ENCODE peak calls at places on chromosomes 6 and 20, in nine cellular contexts. P, I, D, O, H, N, C, W and E are unnamed samples.

GRCh38 chr6:14476793-14477531 is 359.4 kb downstream of the CD83 start:
- DNase-seq in N (no peak), H (no peak), O (no peak), P (peak; percentile 94), I (no peak), W (no peak), C (no peak), D (peak; percentile 78), E (no peak)

GRCh38 chr6:141307309-141307998 is 825.3 kb upstream of the GJE1 start:
- DNase-seq in P (no peak), C (no peak), I (no peak), H (no peak), N (no peak), W (no peak), D (no peak), O (no peak), E (no peak)

GRCh38 chr6:111957623-111958315 is 84.5 kb upstream of the FYN start:
- DNase-seq in C (peak; percentile 31), O (no peak), P (no peak), H (peak; percentile 56), W (no peak), N (peak; percentile 13), D (no peak), I (no peak), E (no peak)

GRCh38 chr20:433300-433975 is 25.3 kb downstream of the RBCK1 start:
- DNase-seq in W (no peak), P (no peak), D (no peak), H (no peak), N (no peak), I (peak; percentile 86), C (no peak), O (no peak), E (no peak)

GRCh38 chr6:89260832-89261231 is 43.7 kb upstream of the GABRR1 start:
- DNase-seq in D (no peak), H (no peak), N (no peak), I (no peak), W (peak; percentile 28), C (no peak), O (peak; percentile 45), P (no peak), E (peak; percentile 29)

GRCh38 chr6:153625089-153625488 is 414.0 kb upstream of the OPRM1 start:
- DNase-seq in O (no peak), H (no peak), C (no peak), I (no peak), P (no peak), N (no peak), W (no peak), D (no peak), E (no peak)

GRCh38 chr6:21749754-21750153 is 156.2 kb downstream of the SOX4 start:
- DNase-seq in W (peak; percentile 44), N (no peak), O (no peak), H (no peak), D (no peak), P (no peak), I (no peak), C (no peak), E (no peak)

GRCh38 chr20:63738687-63739128 is 868 bp upstream of the SLC2A4RG start:
- DNase-seq in N (no peak), P (peak; percentile 62), O (no peak), D (no peak), I (no peak), W (peak; percentile 78), H (peak; percentile 73), C (no peak), E (no peak)

GRCh38 chr6:150617496-150618460 is 18.1 kb downstream of the PLEKHG1 start:
- DNase-seq in N (no peak), O (no peak), C (no peak), D (no peak), H (no peak), W (no peak), P (no peak), I (no peak), E (peak; percentile 67)

GRCh38 chr6:19753822-19754221 is 83.3 kb upstream of the ID4 start:
- DNase-seq in O (no peak), H (no peak), D (no peak), N (no peak), W (no peak), I (no peak), P (no peak), C (no peak), E (no peak)

GRCh38 chr20:62470003-62470402 is 5.8 kb downstream of the GATA5 start:
- DNase-seq in D (no peak), W (no peak), I (no peak), C (no peak), H (no peak), N (no peak), P (no peak), O (no peak), E (no peak)

GRCh38 chr20:60206259-60206658 is 248.0 kb downstream of the CDH26 start:
- DNase-seq in C (no peak), D (peak; percentile 18), W (peak; percentile 43), O (peak; percentile 68), H (peak; percentile 46), N (peak; percentile 2), P (no peak), I (no peak), E (no peak)

GRCh38 chr6:113526553-113526952 is 330.6 kb upstream of the MARCKS start:
- DNase-seq in O (no peak), N (no peak), P (no peak), W (no peak), D (no peak), I (no peak), C (no peak), H (no peak), E (no peak)

GRCh38 chr20:40718214-40718949 is 29.3 kb upstream of the MAFB start:
- DNase-seq in O (no peak), H (no peak), I (no peak), D (no peak), N (no peak), C (no peak), P (no peak), W (no peak), E (no peak)

GRCh38 chr6:77462359-77463307 is 658 bp downstream of the HTR1B start:
- DNase-seq in O (no peak), P (no peak), D (no peak), N (no peak), W (no peak), H (peak; percentile 54), I (no peak), C (no peak), E (peak; percentile 85)

GRCh38 chr6:44161997-44162338 is 3.3 kb downstream of the CAPN11 start:
- DNase-seq in N (no peak), I (no peak), O (peak; percentile 69), H (no peak), P (peak; percentile 57), W (no peak), C (no peak), D (no peak), E (no peak)

GRCh38 chr20:47687095-47687987 is 97.9 kb downstream of the SULF2 start:
- DNase-seq in O (no peak), N (no peak), W (no peak), C (no peak), P (no peak), H (no peak), I (no peak), D (no peak), E (no peak)

GRCh38 chr20:47689726-47690125 is 95.6 kb downstream of the SULF2 start:
- DNase-seq in I (no peak), P (no peak), O (no peak), C (no peak), W (no peak), H (no peak), N (no peak), D (no peak), E (no peak)

GRCh38 chr20:47694021-47694818 is 91.1 kb downstream of the SULF2 start:
- DNase-seq in N (no peak), C (no peak), W (no peak), P (no peak), O (no peak), H (no peak), D (no peak), I (no peak), E (no peak)

GRCh38 chr20:47688385-47689381 is 96.6 kb downstream of the SULF2 start:
- DNase-seq in P (no peak), I (no peak), D (no peak), H (peak; percentile 54), O (peak; percentile 21), N (no peak), W (no peak), C (no peak), E (no peak)

GRCh38 chr20:47691632-47692031 is 93.6 kb downstream of the SULF2 start:
- DNase-seq in I (no peak), O (peak; percentile 48), N (no peak), W (no peak), C (no peak), H (no peak), P (no peak), D (no peak), E (no peak)
- TF ChIP-seq MAX in I (no peak), O (no peak), N (no peak), W (no peak), C (no peak), H (no peak), P (no peak), D (no peak), E (no peak)

GRCh38 chr20:36856196-36856595 is 19.7 kb upstream of the TLDC2 start:
- DNase-seq in I (no peak), D (no peak), N (no peak), W (no peak), H (no peak), O (no peak), P (no peak), C (no peak), E (peak; percentile 24)
- TF ChIP-seq MAX in I (no peak), D (no peak), N (no peak), W (no peak), H (no peak), O (no peak), P (no peak), C (no peak), E (no peak)

GRCh38 chr6:69343856-69344255 is 453.0 kb downstream of the LMBRD1 start:
- DNase-seq in I (no peak), N (no peak), H (no peak), W (no peak), O (no peak), D (no peak), P (no peak), C (no peak), E (no peak)

GRCh38 chr6:69349776-69350175 is 447.0 kb downstream of the LMBRD1 start:
- DNase-seq in P (no peak), N (no peak), C (no peak), O (peak; percentile 9), H (no peak), I (no peak), W (no peak), D (no peak), E (no peak)
- TF ChIP-seq MAX in P (no peak), N (no peak), C (no peak), O (no peak), H (no peak), I (no peak), W (no peak), D (no peak), E (no peak)

DNA sequence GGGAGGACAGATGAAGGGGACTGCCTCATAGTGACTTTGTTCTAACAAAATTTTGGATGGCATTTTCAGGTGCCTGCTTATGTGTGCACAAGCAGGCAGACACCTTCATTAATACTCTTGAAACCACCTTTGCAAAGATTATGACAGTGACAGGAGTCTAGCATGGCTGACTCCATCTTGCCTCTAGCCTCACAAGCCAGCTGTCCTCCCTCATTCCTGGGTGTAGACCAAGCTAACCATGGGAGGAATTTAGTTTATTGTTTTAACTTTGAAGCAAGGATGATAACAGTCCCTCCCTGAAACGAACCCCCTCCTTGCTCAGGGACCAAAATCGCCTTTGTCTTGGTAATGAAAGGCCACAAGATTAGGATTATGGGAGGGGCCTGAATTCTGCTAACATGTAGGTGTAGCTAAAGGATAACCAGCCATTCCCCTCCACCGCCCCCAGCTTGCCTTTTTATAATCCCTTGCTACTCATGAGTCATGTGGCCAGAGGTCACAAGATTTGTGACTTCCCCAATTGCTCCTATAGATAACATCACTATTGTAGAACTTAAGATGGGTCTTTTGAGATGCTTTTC is 98.8 kb upstream of the MRPS10 start:
- DNase-seq in H (no peak), W (no peak), P (no peak), N (no peak), C (peak; percentile 15), O (peak; percentile 90), D (no peak), I (peak; percentile 12), E (peak; percentile 19)
- TF ChIP-seq MAX in H (no peak), W (no peak), P (no peak), N (no peak), C (no peak), O (peak; percentile 36), D (no peak), I (no peak), E (no peak)